ENCODE peak calls at places on chromosomes 12 and 14, in six cellular contexts. One of them, this sample, is unnamed. For H3K27me3, the result is how much of the 10 kb centered on the place peaks cover.

GRCh38 chr14:92348154-92348553 is 25.2 kb downstream of the SLC24A4 start:
- DNase-seq in GM23338: no peak
- DNase-seq in ascending aorta: no peak
- DNase-seq in heart right ventricle: no peak
- DNase-seq in IMR-90: no peak
- DNase-seq in iPS DF 6.9: no peak
- DNase-seq in this sample: no peak

GRCh38 chr12:29674463-29674862 is 109.3 kb downstream of the TMTC1 start:
- DNase-seq in IMR-90: no peak
- DNase-seq in iPS DF 6.9: no peak
- DNase-seq in GM23338: no peak
- DNase-seq in ascending aorta: no peak
- DNase-seq in heart right ventricle: no peak
- DNase-seq in this sample: no peak

GRCh38 chr12:27627123-27627835 is 69.0 kb upstream of the REP15 start:
- DNase-seq in GM23338: no peak
- DNase-seq in ascending aorta: no peak
- DNase-seq in iPS DF 6.9: no peak
- DNase-seq in IMR-90: peak
- DNase-seq in heart right ventricle: no peak
- DNase-seq in this sample: no peak

GRCh38 chr14:49621114-49621881 is 699 bp downstream of the MGAT2 start:
- DNase-seq in ascending aorta: no peak
- DNase-seq in GM23338: peak
- DNase-seq in IMR-90: peak
- DNase-seq in iPS DF 6.9: no peak
- DNase-seq in heart right ventricle: peak
- DNase-seq in this sample: peak

GRCh38 chr14:39374846-39375245 is 57.4 kb downstream of the FBXO33 start:
- DNase-seq in GM23338: no peak
- DNase-seq in iPS DF 6.9: no peak
- DNase-seq in ascending aorta: no peak
- DNase-seq in IMR-90: peak
- DNase-seq in heart right ventricle: no peak
- DNase-seq in this sample: no peak

GRCh38 chr12:32504626-32505025 is 105.3 kb downstream of the FGD4 start:
- DNase-seq in iPS DF 6.9: no peak
- DNase-seq in ascending aorta: no peak
- DNase-seq in GM23338: no peak
- DNase-seq in IMR-90: peak
- DNase-seq in heart right ventricle: no peak
- DNase-seq in this sample: no peak

GRCh38 chr14:76386922-76387782 is 11.2 kb downstream of the ESRRB start:
- DNase-seq in IMR-90: peak
- DNase-seq in ascending aorta: no peak
- DNase-seq in heart right ventricle: peak
- DNase-seq in GM23338: peak
- DNase-seq in iPS DF 6.9: peak
- DNase-seq in this sample: peak

GRCh38 chr14:64217318-64217717 is 76.9 kb downstream of the ESR2 start:
- DNase-seq in iPS DF 6.9: no peak
- DNase-seq in heart right ventricle: no peak
- DNase-seq in ascending aorta: no peak
- DNase-seq in GM23338: no peak
- DNase-seq in IMR-90: no peak
- DNase-seq in this sample: no peak

GRCh38 chr14:99261916-99262787 is 9.8 kb downstream of the BCL11B start:
- DNase-seq in iPS DF 6.9: no peak
- DNase-seq in GM23338: peak
- DNase-seq in heart right ventricle: no peak
- DNase-seq in IMR-90: no peak
- DNase-seq in ascending aorta: peak
- DNase-seq in this sample: no peak

GRCh38 chr12:92155733-92156132 is 10.1 kb upstream of the BTG1 start:
- DNase-seq in iPS DF 6.9: no peak
- DNase-seq in ascending aorta: no peak
- DNase-seq in GM23338: no peak
- DNase-seq in IMR-90: peak
- DNase-seq in heart right ventricle: no peak
- DNase-seq in this sample: no peak

GRCh38 chr12:92158711-92159534 is 13.3 kb upstream of the BTG1 start:
- DNase-seq in GM23338: no peak
- DNase-seq in ascending aorta: no peak
- DNase-seq in heart right ventricle: no peak
- DNase-seq in iPS DF 6.9: no peak
- DNase-seq in IMR-90: no peak
- DNase-seq in this sample: no peak

GRCh38 chr12:92151916-92152315 is 6.3 kb upstream of the BTG1 start:
- DNase-seq in iPS DF 6.9: no peak
- DNase-seq in heart right ventricle: no peak
- DNase-seq in ascending aorta: no peak
- DNase-seq in GM23338: no peak
- DNase-seq in IMR-90: no peak
- DNase-seq in this sample: no peak

GRCh38 chr12:92156139-92156538 is 10.5 kb upstream of the BTG1 start:
- DNase-seq in GM23338: no peak
- DNase-seq in ascending aorta: no peak
- DNase-seq in iPS DF 6.9: no peak
- DNase-seq in heart right ventricle: no peak
- DNase-seq in IMR-90: no peak
- DNase-seq in this sample: no peak

GRCh38 chr12:92156704-92157395 is 11.2 kb upstream of the BTG1 start:
- DNase-seq in heart right ventricle: no peak
- DNase-seq in GM23338: no peak
- DNase-seq in ascending aorta: no peak
- DNase-seq in IMR-90: no peak
- DNase-seq in iPS DF 6.9: no peak
- DNase-seq in this sample: no peak
- H3K27ac ChIP-seq in heart right ventricle: no peak
- H3K27ac ChIP-seq in GM23338: no peak
- H3K27ac ChIP-seq in ascending aorta: no peak
- H3K27ac ChIP-seq in IMR-90: no peak
- H3K27ac ChIP-seq in iPS DF 6.9: no peak
- H3K27ac ChIP-seq in this sample: no peak

GRCh38 chr12:79194595-79194994 is 330.0 kb downstream of the SYT1 start:
- DNase-seq in IMR-90: peak
- DNase-seq in GM23338: no peak
- DNase-seq in heart right ventricle: no peak
- DNase-seq in ascending aorta: no peak
- DNase-seq in iPS DF 6.9: no peak
- DNase-seq in this sample: no peak
- H3K27me3 ChIP-seq in IMR-90: under half
- H3K27me3 ChIP-seq in GM23338: under half
- H3K27me3 ChIP-seq in heart right ventricle: under half
- H3K27me3 ChIP-seq in ascending aorta: under half
- H3K27me3 ChIP-seq in iPS DF 6.9: under half
- H3K27me3 ChIP-seq in this sample: under half

GRCh38 chr12:46135750-46136149 is 133.1 kb downstream of the SLC38A1 start:
- DNase-seq in iPS DF 6.9: no peak
- DNase-seq in ascending aorta: no peak
- DNase-seq in heart right ventricle: no peak
- DNase-seq in GM23338: no peak
- DNase-seq in IMR-90: no peak
- DNase-seq in this sample: no peak
- H3K27ac ChIP-seq in iPS DF 6.9: no peak
- H3K27ac ChIP-seq in ascending aorta: no peak
- H3K27ac ChIP-seq in heart right ventricle: no peak
- H3K27ac ChIP-seq in GM23338: no peak
- H3K27ac ChIP-seq in IMR-90: no peak
- H3K27ac ChIP-seq in this sample: no peak

GRCh38 chr14:60639677-60640076 is 9.6 kb downstream of the SIX1 start:
- DNase-seq in ascending aorta: no peak
- DNase-seq in iPS DF 6.9: no peak
- DNase-seq in heart right ventricle: no peak
- DNase-seq in GM23338: no peak
- DNase-seq in IMR-90: no peak
- DNase-seq in this sample: no peak

GRCh38 chr14:60642270-60642789 is 6.9 kb downstream of the SIX1 start:
- DNase-seq in GM23338: peak
- DNase-seq in iPS DF 6.9: no peak
- DNase-seq in ascending aorta: no peak
- DNase-seq in heart right ventricle: no peak
- DNase-seq in IMR-90: no peak
- DNase-seq in this sample: no peak

GRCh38 chr14:60641722-60642269 is 7.5 kb downstream of the SIX1 start:
- DNase-seq in heart right ventricle: no peak
- DNase-seq in IMR-90: no peak
- DNase-seq in GM23338: no peak
- DNase-seq in ascending aorta: no peak
- DNase-seq in iPS DF 6.9: no peak
- DNase-seq in this sample: no peak

GRCh38 chr14:60642790-60643397 is 6.4 kb downstream of the SIX1 start:
- DNase-seq in GM23338: peak
- DNase-seq in iPS DF 6.9: no peak
- DNase-seq in heart right ventricle: no peak
- DNase-seq in ascending aorta: no peak
- DNase-seq in IMR-90: no peak
- DNase-seq in this sample: no peak

DNA sequence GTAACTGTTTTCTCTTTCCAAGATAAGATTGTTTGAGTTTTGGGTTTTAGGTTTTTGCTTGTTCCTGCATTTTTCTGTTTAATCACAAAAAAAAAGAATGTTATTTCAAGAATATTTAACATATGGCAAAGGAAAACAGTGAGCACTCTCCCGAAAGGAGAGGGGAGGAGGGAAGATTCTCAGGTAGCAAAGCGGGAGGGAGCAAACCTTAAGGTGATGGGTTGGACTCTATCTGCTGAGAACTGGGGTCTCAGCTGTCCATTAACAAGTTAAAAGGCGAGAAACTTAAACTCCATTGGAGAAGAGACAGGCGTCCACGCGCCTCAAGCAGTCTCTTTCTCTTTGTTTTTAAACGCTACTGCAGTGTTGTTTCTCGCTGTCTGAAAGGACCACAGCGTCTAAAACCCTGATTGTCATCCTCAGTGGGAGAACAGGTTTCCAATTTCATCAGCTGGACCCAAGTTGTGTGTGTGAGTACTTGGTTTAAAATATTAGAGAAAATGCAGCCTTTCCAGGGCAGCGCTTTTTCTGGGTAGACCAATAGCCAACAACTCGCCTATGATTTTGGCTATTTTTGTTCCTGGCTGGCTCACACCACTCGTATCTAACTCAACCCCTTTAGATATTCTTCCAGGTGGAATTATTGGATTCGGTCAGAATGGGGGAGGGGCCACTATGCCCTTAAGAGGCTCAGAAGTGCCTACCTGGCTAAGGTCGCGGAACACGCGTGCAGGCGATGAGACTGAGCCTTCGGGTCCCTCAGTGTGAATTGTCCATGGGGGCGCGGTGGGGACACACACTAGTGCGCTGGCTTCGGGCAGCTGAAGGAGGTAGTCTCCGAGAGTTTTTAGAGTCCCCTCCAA is 8.2 kb downstream of the SIX1 start:
- DNase-seq in GM23338: peak
- DNase-seq in IMR-90: no peak
- DNase-seq in heart right ventricle: no peak
- DNase-seq in iPS DF 6.9: no peak
- DNase-seq in ascending aorta: no peak
- DNase-seq in this sample: no peak
- H3K27me3 ChIP-seq in GM23338: half or more
- H3K27me3 ChIP-seq in IMR-90: under half
- H3K27me3 ChIP-seq in heart right ventricle: half or more
- H3K27me3 ChIP-seq in iPS DF 6.9: half or more
- H3K27me3 ChIP-seq in ascending aorta: under half
- H3K27me3 ChIP-seq in this sample: half or more

GRCh38 chr12:108306506-108306905 is 32.6 kb downstream of the CMKLR1 start:
- DNase-seq in IMR-90: no peak
- DNase-seq in ascending aorta: no peak
- DNase-seq in heart right ventricle: no peak
- DNase-seq in iPS DF 6.9: no peak
- DNase-seq in GM23338: no peak
- DNase-seq in this sample: no peak

GRCh38 chr12:108304633-108305032 is 34.5 kb downstream of the CMKLR1 start:
- DNase-seq in heart right ventricle: no peak
- DNase-seq in GM23338: peak
- DNase-seq in IMR-90: no peak
- DNase-seq in iPS DF 6.9: no peak
- DNase-seq in ascending aorta: no peak
- DNase-seq in this sample: no peak

GRCh38 chr12:108307006-108307405 is 32.1 kb downstream of the CMKLR1 start:
- DNase-seq in IMR-90: peak
- DNase-seq in GM23338: no peak
- DNase-seq in heart right ventricle: no peak
- DNase-seq in ascending aorta: no peak
- DNase-seq in iPS DF 6.9: no peak
- DNase-seq in this sample: no peak

GRCh38 chr12:108305520-108305919 is 33.6 kb downstream of the CMKLR1 start:
- DNase-seq in GM23338: no peak
- DNase-seq in iPS DF 6.9: no peak
- DNase-seq in heart right ventricle: peak
- DNase-seq in IMR-90: peak
- DNase-seq in ascending aorta: peak
- DNase-seq in this sample: peak

DNA sequence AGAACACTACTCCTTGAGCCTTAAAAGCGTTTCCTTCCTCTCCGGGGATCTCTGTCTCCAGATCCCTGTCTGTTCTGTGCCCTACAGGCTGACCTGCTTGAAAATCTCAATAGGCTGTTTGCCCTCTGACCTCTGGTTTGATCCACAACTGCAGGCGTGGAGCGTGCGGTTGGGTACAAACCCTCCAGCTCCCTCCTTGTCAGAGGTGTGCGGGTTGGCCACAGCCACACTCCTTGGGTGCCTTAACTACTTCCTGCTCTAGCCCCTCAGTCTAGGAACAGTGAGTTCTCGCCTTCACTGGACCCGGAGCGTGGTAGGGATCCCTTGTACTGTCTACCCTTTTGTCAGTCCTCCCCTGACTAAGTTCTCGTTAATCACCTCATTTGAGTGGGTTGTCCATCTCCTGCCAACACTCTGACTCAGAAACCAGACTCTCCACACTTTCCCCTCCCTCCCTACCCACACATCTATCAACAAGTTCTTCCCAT is 33.1 kb downstream of the CMKLR1 start:
- DNase-seq in heart right ventricle: no peak
- DNase-seq in iPS DF 6.9: no peak
- DNase-seq in ascending aorta: no peak
- DNase-seq in IMR-90: peak
- DNase-seq in GM23338: no peak
- DNase-seq in this sample: no peak
- H3K27ac ChIP-seq in heart right ventricle: peak
- H3K27ac ChIP-seq in iPS DF 6.9: no peak
- H3K27ac ChIP-seq in ascending aorta: peak
- H3K27ac ChIP-seq in IMR-90: no peak
- H3K27ac ChIP-seq in GM23338: no peak
- H3K27ac ChIP-seq in this sample: peak

This sample was measured in dorsolateral prefrontal cortex.